ENCODE peak calls at places on chromosomes 11 and 22, in four cellular contexts. R is AG04450; F is H54; W is activated T-helper 1 cell treated with anti-CD3 and anti-CD28 coated beads, Interleukin-12 subunit alpha, Interleukin-12 subunit beta, Interleukin-2, Interleukin-4 antibody, amounts not matched to agents 30 ng/mL and 10 ng/mL and 1 ng/mL, durations not matched to agents 14 hours and 24 hours and 36 hours. I is an unnamed sample.

GRCh38 chr11:2761131-2762030 is 61.6 kb upstream of the KCNQ1OT1 start:
- DNase-seq in R (no peak), F (no peak), W (no peak), I (no peak)

GRCh38 chr11:40417627-40418026 is 1041.8 kb downstream of the LRRC4C start:
- DNase-seq in W (no peak), R (no peak), F (no peak), I (no peak)

GRCh38 chr22:47191630-47192105 is 429.2 kb downstream of the TBC1D22A start:
- DNase-seq in F (no peak), W (no peak), R (no peak), I (no peak)

GRCh38 chr11:33323421-33323820 is 66.2 kb downstream of the HIPK3 start:
- DNase-seq in W (no peak), F (no peak), R (no peak), I (no peak)

GRCh38 chr11:124402326-124402922 is 3.6 kb upstream of the OR8B3 start:
- DNase-seq in W (peak), R (peak), F (peak), I (peak)

GRCh38 chr22:17262976-17263375 is 43.7 kb upstream of the ADA2 start:
- DNase-seq in W (no peak), F (no peak), R (no peak), I (no peak)

GRCh38 chr11:11822946-11823345 is 18.8 kb upstream of the USP47 start:
- DNase-seq in F (no peak), W (no peak), R (no peak), I (no peak)

GRCh38 chr22:49676230-49676629 is 151.4 kb downstream of the BRD1 start:
- DNase-seq in W (no peak), R (no peak), F (no peak), I (no peak)

GRCh38 chr11:127392575-127392974 is 392.0 kb upstream of the KIRREL3 start:
- DNase-seq in W (no peak), F (no peak), R (no peak), I (no peak)

GRCh38 chr11:23201936-23202522 is 341.8 kb upstream of the CCDC179 start:
- DNase-seq in R (no peak), F (no peak), W (no peak), I (no peak)

GRCh38 chr11:115256326-115257197 is 247.7 kb downstream of the CADM1 start:
- DNase-seq in F (no peak), R (no peak), W (no peak), I (no peak)

GRCh38 chr11:30432177-30432576 is 109.3 kb downstream of the ARL14EP start:
- DNase-seq in W (no peak), F (no peak), R (no peak), I (no peak)

GRCh38 chr11:88552377-88553029 is 215.0 kb upstream of the CTSC start:
- DNase-seq in F (no peak), R (no peak), W (peak), I (peak)

GRCh38 chr11:92411431-92411830 is 186.8 kb downstream of the FAT3 start:
- DNase-seq in F (no peak), W (no peak), R (no peak), I (no peak)

GRCh38 chr11:130478881-130479280 is 30.4 kb downstream of the ADAMTS15 start:
- DNase-seq in W (no peak), R (no peak), F (no peak), I (no peak)

GRCh38 chr11:44716256-44716655 is 10.5 kb upstream of the TSPAN18 start:
- DNase-seq in R (no peak), F (no peak), W (no peak), I (no peak)

GRCh38 chr11:59102259-59102765 is 4.7 kb upstream of the FAM111B start:
- DNase-seq in F (no peak), R (no peak), W (peak), I (no peak)

GRCh38 chr11:34309970-34310369 is 47.8 kb downstream of the ABTB2 start:
- DNase-seq in F (no peak), W (no peak), R (no peak), I (no peak)

GRCh38 chr22:47331750-47332149 is 569.3 kb downstream of the TBC1D22A start:
- DNase-seq in F (no peak), R (no peak), W (no peak), I (no peak)

GRCh38 chr22:50270302-50271010 is at the start of gene MAPK11:
- DNase-seq in W (peak), F (peak), R (no peak), I (no peak)

GRCh38 chr11:89381094-89381493 is 110.1 kb downstream of the NOX4 start:
- DNase-seq in R (peak), F (peak), W (no peak), I (peak)

GRCh38 chr11:126585388-126586302 is 230.2 kb downstream of the ST3GAL4 start:
- DNase-seq in W (no peak), F (peak), R (peak), I (peak)

GRCh38 chr22:39294571-39295468 is 24.6 kb downstream of the RPL3 start:
- DNase-seq in R (no peak), F (no peak), W (no peak), I (no peak)

I was measured in HFF-Myc.